ENCODE peak calls at places on chromosomes 13 and 19, in nine cellular contexts. Y is upper lobe of right lung; M is tibial nerve; H is sigmoid colon; B is left ventricle myocardium inferior; V is tibial artery; K is CD8-positive, alpha-beta T cell; Q is neural progenitor cell; S is fibroblast of lung. G is an unnamed sample.

GRCh38 chr13:51759240-51759639 is 44.7 kb downstream of the DHRS12 start:
- DNase-seq in S (peak; percentile 48), H (no peak), K (no peak), M (no peak), B (no peak), V (no peak), Y (no peak), Q (no peak), G (no peak)

GRCh38 chr19:45179063-45179847 is 671 bp downstream of the BLOC1S3 start:
- DNase-seq in Y (peak; percentile 81), V (no peak), M (no peak), S (peak; percentile 45), Q (peak; percentile 61), H (no peak), K (peak; percentile 31), B (no peak), G (no peak)

GRCh38 chr13:79910869-79911540 is 429.9 kb downstream of the SPRY2 start:
- DNase-seq in V (no peak), H (no peak), Q (no peak), S (no peak), M (no peak), Y (no peak), B (no peak), K (no peak), G (no peak)

GRCh38 chr13:100349594-100349993 is 239.0 kb downstream of the GGACT start:
- DNase-seq in K (no peak), V (no peak), B (no peak), H (no peak), M (no peak), Y (no peak), S (no peak), Q (no peak), G (peak; percentile 64)

GRCh38 chr13:29791508-29791907 is 58.9 kb downstream of the UBL3 start:
- DNase-seq in V (no peak), K (no peak), H (no peak), S (no peak), Q (no peak), M (no peak), Y (no peak), B (no peak), G (no peak)

GRCh38 chr13:83798731-83799130 is 83.5 kb downstream of the SLITRK1 start:
- DNase-seq in H (no peak), B (no peak), K (no peak), Y (no peak), M (no peak), Q (no peak), S (peak; percentile 45), V (no peak), G (no peak)

GRCh38 chr19:5018224-5019015 is 49.5 kb downstream of the KDM4B start:
- DNase-seq in V (no peak), Q (no peak), Y (no peak), K (no peak), S (peak; percentile 74), M (no peak), B (no peak), H (no peak), G (no peak)

GRCh38 chr19:32519023-32519422 is 62.0 kb upstream of the PDCD5 start:
- DNase-seq in Y (no peak), Q (no peak), M (no peak), H (no peak), K (no peak), B (no peak), V (no peak), S (no peak), G (peak; percentile 23)

GRCh38 chr19:44401108-44401786 is at the start of gene ZNF285:
- DNase-seq in Y (peak; percentile 93), V (peak; percentile 94), Q (peak; percentile 98), H (peak; percentile 95), M (peak; percentile 80), K (peak; percentile 77), S (peak; percentile 97), B (peak; percentile 96), G (peak; percentile 98)

GRCh38 chr19:31538879-31539278 is 189.6 kb upstream of the TSHZ3 start:
- DNase-seq in S (no peak), V (no peak), Q (no peak), H (no peak), Y (no peak), M (no peak), B (no peak), K (no peak), G (no peak)

GRCh38 chr13:29917573-29918091 is 67.2 kb upstream of the UBL3 start:
- DNase-seq in Q (no peak), S (no peak), Y (no peak), K (no peak), V (no peak), M (no peak), H (no peak), B (no peak), G (no peak)

GRCh38 chr19:17488593-17489391 is 18.5 kb downstream of the SLC27A1 start:
- DNase-seq in K (peak; percentile 79), Q (peak; percentile 96), M (no peak), S (no peak), H (no peak), B (peak; percentile 59), V (peak; percentile 71), Y (peak; percentile 95), G (peak; percentile 59)

GRCh38 chr13:36888645-36889044 is 31.4 kb downstream of the SMAD9 start:
- DNase-seq in H (no peak), V (no peak), Y (no peak), S (peak; percentile 5), M (no peak), B (no peak), K (no peak), Q (no peak), G (no peak)

GRCh38 chr19:33152178-33152577 is 20.3 kb downstream of the WDR88 start:
- DNase-seq in Y (no peak), M (no peak), S (no peak), Q (no peak), V (no peak), K (no peak), H (no peak), B (no peak), G (no peak)

GRCh38 chr13:112831801-112832200 is 137.2 kb upstream of the MCF2L start:
- DNase-seq in Q (no peak), S (no peak), B (no peak), K (no peak), V (no peak), H (peak; percentile 22), Y (no peak), M (no peak), G (no peak)

GRCh38 chr13:72290962-72291681 is 424.1 kb upstream of the DACH1 start:
- DNase-seq in Q (no peak), B (no peak), S (peak; percentile 95), Y (no peak), K (no peak), M (no peak), H (no peak), V (no peak), G (peak; percentile 71)

GRCh38 chr19:38557205-38557799 is 60.5 kb downstream of the MAP4K1 start:
- DNase-seq in Y (peak; percentile 72), V (no peak), Q (no peak), B (no peak), H (no peak), K (peak; percentile 37), M (no peak), S (no peak), G (no peak)

GRCh38 chr19:42965204-42965603 is 28.2 kb upstream of the PSG7 start:
- DNase-seq in Y (no peak), M (no peak), Q (no peak), H (no peak), K (no peak), V (no peak), S (peak; percentile 84), B (no peak), G (no peak)

GRCh38 chr19:53161123-53161522 is 2.3 kb upstream of the ZNF347 start:
- DNase-seq in M (no peak), B (no peak), H (no peak), V (no peak), S (no peak), Y (no peak), K (no peak), Q (no peak), G (no peak)

GRCh38 chr13:25584975-25585374 is 213.2 kb downstream of the ATP8A2 start:
- DNase-seq in S (no peak), Q (no peak), K (no peak), H (no peak), V (no peak), Y (no peak), B (no peak), M (no peak), G (no peak)

GRCh38 chr19:50728084-50728737 is 5.0 kb downstream of the CLEC11A start:
- DNase-seq in Y (peak; percentile 86), H (peak; percentile 91), V (no peak), B (peak; percentile 76), K (peak; percentile 73), S (peak; percentile 33), M (peak; percentile 62), Q (peak; percentile 95), G (no peak)

GRCh38 chr19:38228005-38228377 is 4.0 kb upstream of the DPF1 start:
- DNase-seq in S (no peak), K (no peak), H (no peak), B (no peak), Y (no peak), V (no peak), Q (peak; percentile 38), M (no peak), G (no peak)

GRCh38 chr19:46659151-46660007 is 1.6 kb downstream of the DACT3 start:
- DNase-seq in Y (peak; percentile 68), H (peak; percentile 85), M (peak; percentile 33), S (no peak), K (no peak), V (peak; percentile 85), B (no peak), Q (peak; percentile 77), G (peak; percentile 57)
- H3K4me3 ChIP-seq in Y (peak overlapping the region; percentile 57), H (peak overlapping the region; percentile 87), M (peak overlapping the region; percentile 47), S (peak overlapping the region; percentile 80), K (no peak overlapping the region), V (peak overlapping the region; percentile 89), B (peak overlapping the region; percentile 81), Q (peak overlapping the region; percentile 58), G (peak overlapping the region; percentile 59)

GRCh38 chr13:53341144-53341510 is 312.5 kb downstream of the OLFM4 start:
- DNase-seq in B (no peak), H (no peak), Y (no peak), M (no peak), V (no peak), S (no peak), K (no peak), Q (no peak), G (no peak)
- H3K4me1 ChIP-seq in B (no peaks in the 10 kb centered on the region), H (no peaks in the 10 kb centered on the region), Y (no peaks in the 10 kb centered on the region), M (no peaks in the 10 kb centered on the region), V (no peaks in the 10 kb centered on the region), S (no peaks in the 10 kb centered on the region), K (no peaks in the 10 kb centered on the region), Q (peaks cover 23% of the 10 kb centered on the region), G (no peaks in the 10 kb centered on the region)

GRCh38 chr19:1749373-1750342 is 3.6 kb upstream of the ONECUT3 start:
- DNase-seq in M (no peak), V (no peak), S (no peak), B (no peak), K (no peak), H (no peak), Y (no peak), Q (peak; percentile 63), G (no peak)
- H3K4me3 ChIP-seq in M (no peak overlapping the region), V (peak overlapping the region; percentile 15), S (no peak overlapping the region), B (peak overlapping the region; percentile 39), K (no peak overlapping the region), H (peak overlapping the region; percentile 4), Y (no peak overlapping the region), Q (no peak overlapping the region), G (no peak overlapping the region)

DNA sequence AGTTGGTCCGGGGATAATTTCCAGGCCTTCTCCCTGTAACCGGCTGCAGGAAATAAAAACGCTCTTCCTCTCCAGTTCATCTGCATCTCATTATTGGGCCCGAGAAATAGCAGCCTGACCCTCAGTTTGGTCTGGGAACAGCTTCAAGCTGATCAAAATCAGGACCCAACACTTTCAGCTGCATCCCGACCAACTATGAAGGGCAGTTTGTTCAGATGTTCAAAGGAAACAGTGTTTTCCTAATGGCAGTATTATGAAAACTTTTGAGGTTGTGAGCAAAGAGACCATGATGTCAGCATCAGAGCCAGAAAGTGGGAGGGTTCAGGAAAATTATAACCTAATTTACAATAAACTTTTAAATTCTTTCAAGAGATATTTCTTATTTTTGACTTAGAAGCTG is 35.7 kb downstream of the STK24 start:
- DNase-seq in H (peak; percentile 30), V (peak; percentile 21), Q (no peak), K (no peak), B (no peak), S (no peak), Y (no peak), M (no peak), G (no peak)
- H3K4me1 ChIP-seq in H (peaks cover 80% of the 10 kb centered on the region), V (peaks cover 43% of the 10 kb centered on the region), Q (peaks cover 42% of the 10 kb centered on the region), K (peaks cover 78% of the 10 kb centered on the region), B (peaks cover 99% of the 10 kb centered on the region), S (peaks cover 31% of the 10 kb centered on the region), Y (peaks cover 58% of the 10 kb centered on the region), M (peaks cover 88% of the 10 kb centered on the region), G (no peaks in the 10 kb centered on the region)